ENCODE peak calls at places on chromosome 11, in seven cellular contexts. S, C, E, B, I, D and F are unnamed samples.

GRCh38 chr11:133787379-133788103 is 57.8 kb downstream of the SPATA19 start:
- DNase-seq in B (peak), E (no peak), C (no peak), D (no peak), I (no peak), S (peak), F (no peak)

GRCh38 chr11:116729501-116730240 is 43.1 kb downstream of the BUD13 start:
- DNase-seq in I (no peak), C (no peak), D (no peak), S (no peak), E (no peak), B (no peak), F (no peak)

GRCh38 chr11:33829430-33830141 is 55.3 kb upstream of the FBXO3 start:
- DNase-seq in S (peak), I (peak), B (peak), E (peak), D (peak), C (peak), F (peak)

GRCh38 chr11:11413776-11414175 is 60.7 kb upstream of the CSNK2A3 start:
- DNase-seq in I (no peak), C (no peak), D (no peak), E (no peak), B (no peak), S (no peak), F (no peak)

GRCh38 chr11:12506502-12506921 is 129.1 kb downstream of the PARVA start:
- DNase-seq in I (no peak), B (peak), S (no peak), D (no peak), E (no peak), C (peak), F (no peak)

GRCh38 chr11:134598368-134598767 is 186.3 kb upstream of the B3GAT1 start:
- DNase-seq in S (no peak), E (no peak), B (peak), I (peak), C (no peak), D (no peak), F (no peak)

GRCh38 chr11:44899959-44900358 is 50.7 kb downstream of the TP53I11 start:
- DNase-seq in S (peak), E (no peak), I (no peak), C (peak), B (peak), D (peak), F (no peak)

GRCh38 chr11:16099501-16099900 is 256.8 kb downstream of the SOX6 start:
- DNase-seq in D (no peak), B (no peak), S (no peak), E (no peak), C (no peak), I (no peak), F (no peak)

GRCh38 chr11:116986521-116987105 is 111.6 kb downstream of the SIK3 start:
- DNase-seq in D (no peak), B (no peak), S (no peak), E (no peak), C (peak), I (no peak), F (no peak)

GRCh38 chr11:32935462-32936029 is 42.9 kb downstream of the QSER1 start:
- DNase-seq in E (no peak), S (no peak), C (no peak), B (no peak), D (no peak), I (no peak), F (no peak)

GRCh38 chr11:128484172-128484571 is 103.2 kb downstream of the ETS1 start:
- DNase-seq in S (no peak), B (no peak), E (no peak), I (no peak), D (no peak), C (no peak), F (no peak)

GRCh38 chr11:111911563-111912401 is at the start of gene CRYAB:
- DNase-seq in I (peak), B (no peak), C (peak), D (no peak), E (peak), S (peak), F (no peak)

GRCh38 chr11:15810079-15810478 is 546.3 kb downstream of the SOX6 start:
- DNase-seq in I (no peak), S (no peak), E (no peak), B (no peak), C (no peak), D (no peak), F (no peak)

GRCh38 chr11:35586216-35586615 is 32.0 kb upstream of the FJX1 start:
- DNase-seq in S (no peak), C (no peak), D (no peak), B (no peak), I (no peak), E (no peak), F (no peak)

GRCh38 chr11:65583589-65583988 is 7.7 kb downstream of the EHBP1L1 start:
- DNase-seq in C (no peak), D (no peak), B (no peak), E (no peak), S (no peak), I (no peak), F (no peak)

GRCh38 chr11:96149743-96150555 is 193.0 kb downstream of the MAML2 start:
- DNase-seq in C (peak), B (no peak), S (no peak), E (no peak), D (no peak), I (no peak), F (no peak)

GRCh38 chr11:77049081-77049480 is 14.9 kb downstream of the B3GNT6 start:
- DNase-seq in S (no peak), C (no peak), D (no peak), I (no peak), E (no peak), B (no peak), F (no peak)

DNA sequence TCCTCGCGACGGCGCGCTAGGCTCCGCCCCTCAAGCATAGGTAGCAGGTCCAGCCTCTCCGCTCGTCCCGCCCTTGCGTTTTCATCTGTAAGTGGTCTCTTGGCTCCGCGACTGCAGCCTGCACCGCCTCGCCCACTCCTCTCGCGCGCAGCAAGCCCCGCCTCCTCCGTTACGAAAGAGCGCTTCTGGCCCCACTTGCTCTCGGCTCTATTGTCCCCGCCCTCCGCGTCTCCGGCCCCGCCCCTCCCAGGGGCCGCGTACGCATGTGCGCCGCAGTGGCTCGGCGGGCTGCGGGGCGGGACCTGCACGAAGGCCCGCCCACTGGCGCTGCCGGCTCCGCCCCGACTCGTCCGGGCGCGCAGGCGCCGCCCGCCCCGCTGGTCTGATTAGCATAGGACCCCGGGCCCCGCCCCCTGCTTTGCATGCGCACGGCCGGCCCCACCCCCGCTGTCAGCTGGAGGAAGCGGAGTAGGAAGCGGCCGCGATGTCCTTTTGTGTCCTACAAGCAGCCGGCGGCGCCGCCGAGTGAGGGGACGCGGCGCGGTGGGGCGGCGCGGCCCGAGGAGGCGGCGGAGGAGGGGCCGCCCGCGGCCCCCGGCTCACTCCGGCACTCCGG is at the start of gene ESRRA:
- DNase-seq in C (peak), I (peak), D (peak), E (peak), B (peak), S (peak), F (peak)
- TF ChIP-seq POLR2A in C (peak), I (peak), D (peak), E (peak), B (no peak), S (peak), F (no peak)

DNA sequence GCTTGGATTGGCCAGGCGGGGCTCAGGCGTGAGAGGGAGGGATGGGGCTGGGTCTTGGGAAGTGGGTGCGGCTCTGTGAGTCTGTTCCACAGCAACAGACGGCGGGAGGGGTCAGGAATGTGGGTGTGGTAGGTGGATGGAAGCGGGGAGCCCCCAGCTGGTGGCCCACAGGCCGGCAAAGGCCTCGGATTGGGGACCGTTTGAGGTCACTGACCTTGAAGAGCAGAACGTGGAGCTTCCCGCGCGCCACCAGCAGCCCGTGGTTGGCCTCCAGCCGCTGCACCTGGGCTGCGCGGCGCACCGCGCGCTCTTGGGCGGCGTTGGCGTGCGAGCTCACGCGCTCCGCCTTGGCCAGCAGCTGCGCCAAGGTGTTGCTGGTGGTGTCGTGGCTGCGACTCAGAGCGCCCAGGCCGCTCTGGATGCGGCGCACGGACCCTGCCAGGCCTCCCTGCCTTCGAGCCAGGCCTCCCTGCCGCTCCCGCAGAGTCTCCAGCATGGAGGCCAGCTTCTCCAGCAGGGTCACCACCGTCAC is 356 bp downstream of the CAVIN3 start:
- DNase-seq in S (peak), E (peak), C (peak), D (peak), I (peak), B (no peak), F (peak)
- TF ChIP-seq POLR2A in S (no peak), E (peak), C (no peak), D (no peak), I (no peak), B (peak), F (no peak)

GRCh38 chr11:63838150-63838681 is 694 bp upstream of the MARK2 start:
- DNase-seq in C (no peak), E (peak), D (no peak), B (no peak), I (no peak), S (no peak), F (no peak)

GRCh38 chr11:63840356-63841060 is 1.6 kb downstream of the MARK2 start:
- DNase-seq in E (no peak), I (no peak), S (no peak), D (no peak), B (no peak), C (no peak), F (no peak)

GRCh38 chr11:63838682-63839507 is at the start of gene MARK2:
- DNase-seq in D (peak), B (peak), E (peak), S (peak), C (peak), I (peak), F (peak)

GRCh38 chr11:63841554-63841953 is 2.6 kb downstream of the MARK2 start:
- DNase-seq in C (peak), D (no peak), I (no peak), E (no peak), B (peak), S (no peak), F (no peak)

DNA sequence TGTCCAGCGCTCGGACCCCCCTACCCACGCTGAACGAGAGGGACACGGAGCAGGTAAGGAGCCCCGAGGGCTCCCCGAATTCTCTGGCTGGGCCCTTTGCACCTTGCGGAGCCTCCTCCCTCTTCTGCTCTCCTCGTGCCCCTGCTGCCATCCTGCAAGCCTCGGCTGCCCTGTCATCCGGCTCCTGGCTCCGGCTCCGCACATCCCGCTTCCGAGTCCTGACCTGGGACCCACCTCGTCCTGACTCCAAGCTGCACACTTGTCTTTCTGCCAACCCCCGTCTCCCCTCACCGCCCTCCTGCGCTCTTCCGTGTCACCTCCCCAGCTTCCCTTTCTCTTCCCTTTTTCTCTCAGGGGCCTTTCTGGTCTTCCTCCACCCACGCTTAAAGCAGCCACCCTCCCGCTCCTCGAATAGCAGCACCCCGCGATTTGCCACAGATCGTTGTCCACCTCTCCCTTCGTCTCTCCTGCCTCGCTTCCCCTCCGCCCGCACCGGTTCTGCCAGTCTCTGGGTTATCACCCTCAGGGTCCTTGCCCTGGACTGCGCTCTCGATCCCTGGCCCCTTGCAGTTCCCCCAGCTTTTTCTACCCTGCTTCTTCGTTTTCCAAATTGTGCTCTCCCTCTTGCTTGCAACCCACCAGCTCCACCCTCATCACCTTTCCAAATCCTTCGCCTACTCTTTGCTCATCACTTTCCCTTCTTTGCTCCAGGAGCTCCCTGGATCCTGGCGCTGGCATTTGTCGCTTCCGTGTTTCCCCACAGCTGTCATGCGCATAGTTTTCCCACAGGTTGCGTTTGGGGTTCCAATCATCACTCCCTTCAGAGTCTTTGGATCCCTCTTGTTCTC is 822 bp downstream of the MARK2 start:
- DNase-seq in E (peak), D (no peak), C (no peak), S (peak), I (peak), B (no peak), F (no peak)
- TF ChIP-seq POLR2A in E (no peak), D (no peak), C (no peak), S (no peak), I (no peak), B (no peak), F (peak)

GRCh38 chr11:115627666-115628460 is 123.6 kb upstream of the CADM1 start:
- DNase-seq in E (no peak), I (no peak), C (no peak), S (no peak), B (no peak), D (no peak), F (no peak)
- TF ChIP-seq POLR2A in E (no peak), I (no peak), C (no peak), S (no peak), B (no peak), D (no peak), F (no peak)